ENCODE peak calls at places on chromosome 13, in five cellular contexts. One of them, this sample, is unnamed.
A peak's percentile ranks its signal among the peaks of the same experiment; 100 is the strongest.

GRCh38 chr13:34044660-34045080 is 226.7 kb downstream of the RFC3 start:
- DNase-seq in ovary: no peak
- DNase-seq in A549: peak; percentile 75
- DNase-seq in stomach: no peak
- DNase-seq in upper lobe of left lung: no peak
- DNase-seq in this sample: no peak

GRCh38 chr13:66558511-66558910 is 671.6 kb downstream of the PCDH9 start:
- DNase-seq in upper lobe of left lung: no peak
- DNase-seq in A549: no peak
- DNase-seq in ovary: no peak
- DNase-seq in stomach: no peak
- DNase-seq in this sample: no peak

GRCh38 chr13:51590966-51591627 is 6.8 kb downstream of the WDFY2 start:
- DNase-seq in stomach: peak; percentile 41
- DNase-seq in upper lobe of left lung: no peak
- DNase-seq in A549: peak; percentile 80
- DNase-seq in ovary: no peak
- DNase-seq in this sample: no peak

GRCh38 chr13:19860884-19861655 is 2.4 kb downstream of the ZMYM5 start:
- DNase-seq in stomach: no peak
- DNase-seq in A549: peak; percentile 53
- DNase-seq in ovary: no peak
- DNase-seq in upper lobe of left lung: no peak
- DNase-seq in this sample: no peak

GRCh38 chr13:50400930-50401553 is 385.8 kb downstream of the KCNRG start:
- DNase-seq in stomach: no peak
- DNase-seq in ovary: no peak
- DNase-seq in A549: no peak
- DNase-seq in upper lobe of left lung: no peak
- DNase-seq in this sample: no peak

GRCh38 chr13:110433014-110433413 is 125.9 kb downstream of the COL4A2 start:
- DNase-seq in A549: no peak
- DNase-seq in stomach: no peak
- DNase-seq in ovary: no peak
- DNase-seq in upper lobe of left lung: peak; percentile 79
- DNase-seq in this sample: no peak

GRCh38 chr13:33279898-33280549 is 5.5 kb downstream of the STARD13 start:
- DNase-seq in A549: peak; percentile 77
- DNase-seq in stomach: no peak
- DNase-seq in upper lobe of left lung: no peak
- DNase-seq in ovary: no peak
- DNase-seq in this sample: no peak

GRCh38 chr13:89627991-89628390 is 1719.5 kb upstream of the MIR17HG start:
- DNase-seq in A549: no peak
- DNase-seq in ovary: no peak
- DNase-seq in stomach: no peak
- DNase-seq in upper lobe of left lung: no peak
- DNase-seq in this sample: no peak

GRCh38 chr13:77002590-77003190 is 10.8 kb downstream of the CLN5 start:
- DNase-seq in A549: peak; percentile 22
- DNase-seq in upper lobe of left lung: no peak
- DNase-seq in ovary: no peak
- DNase-seq in stomach: no peak
- DNase-seq in this sample: no peak

GRCh38 chr13:25973085-25973484 is 78.7 kb downstream of the SHISA2 start:
- DNase-seq in ovary: no peak
- DNase-seq in upper lobe of left lung: no peak
- DNase-seq in A549: no peak
- DNase-seq in stomach: no peak
- DNase-seq in this sample: no peak

GRCh38 chr13:97136418-97136817 is 85.7 kb upstream of the MBNL2 start:
- DNase-seq in upper lobe of left lung: no peak
- DNase-seq in ovary: no peak
- DNase-seq in A549: no peak
- DNase-seq in stomach: no peak
- DNase-seq in this sample: no peak

GRCh38 chr13:46010148-46010547 is 42.4 kb downstream of the ZC3H13 start:
- DNase-seq in ovary: no peak
- DNase-seq in A549: peak; percentile 9
- DNase-seq in upper lobe of left lung: no peak
- DNase-seq in stomach: no peak
- DNase-seq in this sample: no peak

GRCh38 chr13:97372929-97373328 is 61.0 kb upstream of the RAP2A start:
- DNase-seq in A549: no peak
- DNase-seq in ovary: no peak
- DNase-seq in upper lobe of left lung: no peak
- DNase-seq in stomach: no peak
- DNase-seq in this sample: no peak

GRCh38 chr13:48506092-48506701 is 26.7 kb downstream of the RCBTB2 start:
- DNase-seq in ovary: no peak
- DNase-seq in stomach: no peak
- DNase-seq in upper lobe of left lung: peak; percentile 27
- DNase-seq in A549: no peak
- DNase-seq in this sample: no peak

DNA sequence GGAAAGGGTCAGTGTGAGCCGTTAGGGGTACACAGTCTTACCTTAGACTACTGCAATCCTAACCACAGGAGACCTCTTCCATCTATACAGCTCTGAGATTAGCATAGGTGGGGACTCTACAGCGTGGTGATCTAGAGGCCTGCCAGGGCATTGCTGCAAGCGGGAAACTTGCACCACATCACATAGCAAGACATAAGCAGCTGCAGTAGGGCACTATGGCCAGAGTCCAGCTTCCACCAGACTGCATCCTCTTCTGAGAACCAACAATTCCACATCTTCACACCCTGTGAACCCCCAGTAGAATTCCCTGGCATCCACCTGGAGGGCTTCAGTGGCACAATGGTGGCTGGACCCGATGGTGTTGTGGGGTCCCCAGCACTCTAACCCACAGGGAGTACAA is 1564.3 kb upstream of the PRR20A start:
- DNase-seq in upper lobe of left lung: no peak
- DNase-seq in stomach: no peak
- DNase-seq in A549: no peak
- DNase-seq in ovary: no peak
- DNase-seq in this sample: no peak
- H3K4me3 ChIP-seq in upper lobe of left lung: no peak overlapping the region
- H3K4me3 ChIP-seq in stomach: no peak overlapping the region
- H3K4me3 ChIP-seq in A549: no peak overlapping the region
- H3K4me3 ChIP-seq in ovary: no peak overlapping the region
- H3K4me3 ChIP-seq in this sample: no peak overlapping the region

DNA sequence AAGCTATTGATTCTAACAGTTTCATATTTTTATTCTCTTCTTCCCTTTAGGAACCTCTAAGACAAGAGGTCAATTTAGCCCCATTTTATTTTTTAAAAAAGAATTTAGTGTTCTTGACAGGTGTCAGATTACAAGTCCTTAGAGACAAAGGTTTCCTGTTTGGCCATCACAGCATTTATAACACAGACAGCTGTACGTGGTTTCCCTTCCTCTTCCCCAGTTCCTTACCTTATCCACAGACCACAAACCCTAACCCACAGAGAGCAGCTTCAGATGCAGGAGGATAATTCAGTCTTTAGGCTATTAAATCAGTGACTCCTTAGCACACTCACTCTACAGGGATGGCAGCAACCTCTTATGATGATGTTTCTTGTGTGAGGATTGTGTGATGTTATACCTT is 1210.1 kb downstream of the DIAPH3 start:
- DNase-seq in A549: no peak
- DNase-seq in stomach: no peak
- DNase-seq in upper lobe of left lung: no peak
- DNase-seq in ovary: no peak
- DNase-seq in this sample: no peak
- TF ChIP-seq EP300 in A549: no peak
- TF ChIP-seq EP300 in stomach: no peak
- TF ChIP-seq EP300 in upper lobe of left lung: no peak
- TF ChIP-seq EP300 in ovary: no peak
- TF ChIP-seq EP300 in this sample: no peak

DNA sequence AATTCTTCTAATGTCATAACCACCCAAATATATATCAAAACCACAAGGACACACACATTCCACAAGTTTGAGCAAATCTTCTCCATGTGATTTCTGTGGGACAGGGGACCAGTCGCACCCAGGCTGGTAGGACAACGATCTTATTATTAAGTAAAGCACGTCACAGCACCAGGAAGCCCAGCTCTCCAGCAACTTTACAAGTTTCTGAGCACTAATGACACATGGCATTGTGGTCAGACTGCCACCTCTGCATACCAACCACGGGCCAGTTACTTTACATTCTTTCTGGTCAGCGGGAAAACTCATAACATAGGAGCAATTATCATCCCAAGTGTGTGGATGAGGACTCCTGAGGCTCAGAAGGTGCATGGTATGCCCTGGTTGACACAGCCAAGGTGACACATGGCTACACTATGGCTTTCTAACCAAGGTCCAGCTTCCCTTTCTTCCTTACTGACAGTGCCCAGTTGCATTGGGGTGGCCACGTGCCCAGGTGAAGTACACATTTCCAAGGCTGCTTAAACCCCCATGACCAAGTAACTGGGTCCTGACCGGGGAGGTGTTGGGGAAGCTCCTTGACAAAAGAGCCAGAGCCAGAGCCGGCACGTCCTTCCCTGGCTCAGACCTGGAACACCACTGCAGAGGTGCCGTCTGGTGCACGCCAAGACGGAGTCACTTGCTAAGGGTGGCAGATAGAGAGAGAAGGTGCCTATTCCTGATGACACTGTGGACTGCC is 27.4 kb downstream of the LATS2 start:
- DNase-seq in upper lobe of left lung: no peak
- DNase-seq in ovary: no peak
- DNase-seq in A549: no peak
- DNase-seq in stomach: peak; percentile 57
- DNase-seq in this sample: no peak
- H3K4me1 ChIP-seq in upper lobe of left lung: peaks cover 41% of the 10 kb centered on the region
- H3K4me1 ChIP-seq in ovary: peaks cover 17% of the 10 kb centered on the region
- H3K4me1 ChIP-seq in A549: peaks cover 30% of the 10 kb centered on the region
- H3K4me1 ChIP-seq in stomach: peaks cover 64% of the 10 kb centered on the region
- H3K4me1 ChIP-seq in this sample: peaks cover 36% of the 10 kb centered on the region

DNA sequence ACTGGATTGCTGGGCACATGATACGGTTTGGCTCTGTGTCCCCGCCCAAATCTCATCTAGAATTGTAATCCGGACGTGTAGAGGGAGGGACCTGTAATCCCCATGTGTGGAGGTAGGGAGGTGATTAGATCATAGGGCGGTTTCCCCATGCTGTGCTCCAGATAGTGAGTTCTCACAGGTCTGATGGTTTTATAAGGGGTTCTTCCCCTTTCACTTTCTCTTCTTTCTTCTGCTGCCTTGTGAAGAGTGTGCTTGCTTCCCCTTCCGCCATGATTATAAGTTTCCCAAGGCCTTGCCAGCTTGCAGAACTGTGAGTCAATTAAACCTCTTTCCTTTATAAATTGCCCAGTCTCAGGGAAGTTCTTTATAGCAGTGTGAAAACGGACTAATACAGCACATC is 32.6 kb upstream of the MTIF3 start:
- DNase-seq in ovary: no peak
- DNase-seq in A549: no peak
- DNase-seq in stomach: no peak
- DNase-seq in upper lobe of left lung: no peak
- DNase-seq in this sample: peak; percentile 43
- H3K4me3 ChIP-seq in ovary: no peak overlapping the region
- H3K4me3 ChIP-seq in A549: no peak overlapping the region
- H3K4me3 ChIP-seq in stomach: no peak overlapping the region
- H3K4me3 ChIP-seq in upper lobe of left lung: no peak overlapping the region
- H3K4me3 ChIP-seq in this sample: no peak overlapping the region

GRCh38 chr13:43915451-43915850 is 35.7 kb downstream of the LACC1 start:
- DNase-seq in A549: no peak
- DNase-seq in stomach: no peak
- DNase-seq in upper lobe of left lung: no peak
- DNase-seq in ovary: no peak
- DNase-seq in this sample: no peak

GRCh38 chr13:43908156-43909126 is 28.7 kb downstream of the LACC1 start:
- DNase-seq in ovary: no peak
- DNase-seq in A549: peak; percentile 66
- DNase-seq in upper lobe of left lung: no peak
- DNase-seq in stomach: no peak
- DNase-seq in this sample: no peak

GRCh38 chr13:43911283-43911682 is 31.6 kb downstream of the LACC1 start:
- DNase-seq in ovary: no peak
- DNase-seq in A549: no peak
- DNase-seq in upper lobe of left lung: no peak
- DNase-seq in stomach: no peak
- DNase-seq in this sample: no peak

GRCh38 chr13:43916828-43917227 is 37.1 kb downstream of the LACC1 start:
- DNase-seq in stomach: no peak
- DNase-seq in upper lobe of left lung: no peak
- DNase-seq in A549: no peak
- DNase-seq in ovary: no peak
- DNase-seq in this sample: no peak

DNA sequence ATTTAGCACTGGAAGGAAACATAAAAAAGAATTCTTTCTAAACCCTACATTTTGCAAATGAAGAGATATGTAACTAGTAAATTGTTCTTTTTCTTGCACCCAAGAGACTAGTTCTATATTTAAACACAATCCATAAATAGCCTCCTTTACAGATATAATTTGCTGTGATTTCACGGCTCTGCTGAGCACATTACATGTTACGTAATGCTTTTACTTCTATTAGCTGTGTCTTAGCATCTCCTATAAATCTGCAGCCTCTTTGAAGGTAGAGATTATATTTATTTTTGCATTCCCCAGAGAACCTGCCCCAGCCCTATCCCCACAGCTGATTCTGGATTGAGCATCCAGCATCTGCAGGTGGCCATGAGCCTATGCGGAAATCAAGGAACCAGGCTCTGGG is 32.2 kb downstream of the LACC1 start:
- DNase-seq in ovary: no peak
- DNase-seq in upper lobe of left lung: no peak
- DNase-seq in stomach: no peak
- DNase-seq in A549: no peak
- DNase-seq in this sample: no peak
- TF ChIP-seq EP300 in ovary: no peak
- TF ChIP-seq EP300 in upper lobe of left lung: no peak
- TF ChIP-seq EP300 in stomach: no peak
- TF ChIP-seq EP300 in A549: no peak
- TF ChIP-seq EP300 in this sample: no peak

GRCh38 chr13:40961224-40961623 is 57.9 kb downstream of the ELF1 start:
- DNase-seq in ovary: no peak
- DNase-seq in A549: no peak
- DNase-seq in upper lobe of left lung: no peak
- DNase-seq in stomach: no peak
- DNase-seq in this sample: no peak
- H3K4me1 ChIP-seq in ovary: peaks cover 5% of the 10 kb centered on the region
- H3K4me1 ChIP-seq in A549: peaks cover 12% of the 10 kb centered on the region
- H3K4me1 ChIP-seq in upper lobe of left lung: peaks cover 41% of the 10 kb centered on the region
- H3K4me1 ChIP-seq in stomach: peaks cover 59% of the 10 kb centered on the region
- H3K4me1 ChIP-seq in this sample: peaks cover 55% of the 10 kb centered on the region

DNA sequence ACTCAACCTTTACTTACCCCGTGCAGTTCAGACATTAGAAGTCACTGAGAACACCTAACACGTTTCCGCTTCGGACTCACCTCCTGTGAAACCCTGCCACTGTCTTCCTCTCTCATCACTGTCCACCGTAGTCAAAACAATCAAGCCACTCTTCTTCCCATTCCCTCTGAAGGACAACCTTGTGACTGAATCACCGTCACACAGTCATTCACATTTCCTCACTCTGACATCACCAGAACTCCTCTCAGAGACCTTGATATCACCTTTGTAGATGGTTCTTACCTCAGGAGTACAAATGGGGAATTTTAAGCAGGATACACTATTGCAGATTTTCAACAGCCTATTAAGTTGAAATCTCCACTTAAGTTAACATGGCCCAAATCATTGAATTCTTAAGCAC is 1.3 kb upstream of the KBTBD6 start:
- DNase-seq in ovary: no peak
- DNase-seq in A549: no peak
- DNase-seq in upper lobe of left lung: no peak
- DNase-seq in stomach: no peak
- DNase-seq in this sample: no peak
- H3K4me3 ChIP-seq in ovary: no peak overlapping the region
- H3K4me3 ChIP-seq in A549: no peak overlapping the region
- H3K4me3 ChIP-seq in upper lobe of left lung: no peak overlapping the region
- H3K4me3 ChIP-seq in stomach: no peak overlapping the region
- H3K4me3 ChIP-seq in this sample: peak overlapping the region; percentile 58